ENCODE peak calls at places on chromosomes 4 and X, in four cellular contexts. P, V, K and S are unnamed samples.

GRCh38 chr4:2362286-2363055 is 56.0 kb downstream of the ZFYVE28 start:
- DNase-seq in V (no peak), K (no peak), P (no peak), S (peak; percentile 15)

GRCh38 chr4:10458190-10458589 is 964 bp upstream of the ZNF518B start:
- DNase-seq in P (no peak), V (no peak), K (no peak), S (no peak)

GRCh38 chrX:151000901-151001301 is 17.8 kb downstream of the HMGB3 start:
- DNase-seq in V (no peak), K (no peak), P (no peak), S (no peak)

GRCh38 chrX:14927391-14927790 is 54.2 kb downstream of the MOSPD2 start:
- DNase-seq in P (no peak), V (no peak), K (no peak), S (no peak)

GRCh38 chrX:145825896-145826295 is 8.3 kb downstream of the SLITRK2 start:
- DNase-seq in V (no peak), K (peak; percentile 8), P (peak; percentile 6), S (peak; percentile 43)

GRCh38 chrX:97070346-97070745 is 186.6 kb downstream of the RPA4 start:
- DNase-seq in P (no peak), K (no peak), V (no peak), S (no peak)

GRCh38 chr4:33386761-33387160 is 2666.6 kb downstream of the PCDH7 start:
- DNase-seq in K (no peak), P (no peak), V (no peak), S (no peak)

GRCh38 chr4:74583066-74583700 is 138.2 kb downstream of the AREG start:
- DNase-seq in P (no peak), V (no peak), K (no peak), S (no peak)

GRCh38 chr4:101989551-101989950 is 199.0 kb downstream of the BANK1 start:
- DNase-seq in V (no peak), K (no peak), P (no peak), S (no peak)

GRCh38 chr4:184649971-184650855 is 675 bp downstream of the PRIMPOL start:
- DNase-seq in V (no peak), K (peak; percentile 41), P (peak; percentile 61), S (peak; percentile 40)

GRCh38 chr4:57163530-57164459 is 53.6 kb upstream of the IGFBP7 start:
- DNase-seq in P (peak; percentile 79), V (peak; percentile 70), K (peak; percentile 43), S (peak; percentile 84)

GRCh38 chr4:187996502-187997177 is 1.1 kb downstream of the ZFP42 start:
- DNase-seq in V (no peak), K (no peak), P (no peak), S (no peak)

GRCh38 chr4:4667643-4668081 is 125.8 kb upstream of the STX18 start:
- DNase-seq in V (no peak), K (no peak), P (no peak), S (no peak)

GRCh38 chrX:2620576-2620975 is 70.5 kb upstream of the CD99 start:
- DNase-seq in K (no peak), P (no peak), V (no peak), S (no peak)

GRCh38 chr4:46506876-46507275 is 116.9 kb upstream of the GABRA2 start:
- DNase-seq in P (no peak), K (no peak), V (no peak), S (no peak)

GRCh38 chrX:44344194-44344593 is 722 bp upstream of the EFHC2 start:
- DNase-seq in P (no peak), V (no peak), K (no peak), S (no peak)

GRCh38 chrX:96619588-96619987 is 65.1 kb upstream of the DIAPH2 start:
- DNase-seq in P (no peak), V (no peak), K (no peak), S (no peak)

GRCh38 chr4:113049421-113050355 is at the start of gene ANK2:
- DNase-seq in K (peak; percentile 59), V (peak; percentile 30), P (no peak), S (peak; percentile 48)

GRCh38 chr4:102620697-102621497 is 119.7 kb downstream of the NFKB1 start:
- DNase-seq in V (peak; percentile 32), K (peak; percentile 77), P (peak; percentile 34), S (peak; percentile 6)

GRCh38 chr4:120018786-120019185 is 47.9 kb downstream of the MAD2L1 start:
- DNase-seq in K (no peak), V (no peak), P (no peak), S (no peak)

GRCh38 chr4:151014521-151015457 is at the start of gene LRBA:
- DNase-seq in P (peak; percentile 63), V (peak; percentile 45), K (peak; percentile 54), S (peak; percentile 48)

GRCh38 chrX:130402211-130402684 is 461 bp downstream of the RBMX2 start:
- DNase-seq in V (no peak), P (no peak), K (no peak), S (no peak)

GRCh38 chr4:47032405-47033106 is 1.2 kb downstream of the GABRB1 start:
- DNase-seq in P (no peak), K (no peak), V (peak; percentile 72), S (peak; percentile 84)

GRCh38 chrX:53479295-53479694 is 45.1 kb upstream of the HSD17B10 start:
- DNase-seq in V (no peak), K (no peak), P (no peak), S (no peak)

GRCh38 chrX:97401154-97401553 is 517.4 kb downstream of the RPA4 start:
- DNase-seq in P (no peak), V (no peak), K (no peak), S (no peak)

GRCh38 chr4:78534286-78534955 is 17.1 kb upstream of the ANXA3 start:
- DNase-seq in K (no peak), P (no peak), V (no peak), S (no peak)

GRCh38 chrX:39941332-39941920 is 156.3 kb downstream of the BCOR start:
- DNase-seq in K (no peak), V (no peak), P (peak; percentile 95), S (no peak)

GRCh38 chr4:165385124-165385523 is 6.3 kb downstream of the CPE start:
- DNase-seq in K (no peak), P (no peak), V (no peak), S (peak; percentile 26)

GRCh38 chr4:53431052-53431451 is 53.6 kb downstream of the FIP1L1 start:
- DNase-seq in P (no peak), V (no peak), K (no peak), S (no peak)

GRCh38 chr4:97576955-97577354 is 566.3 kb downstream of the STPG2 start:
- DNase-seq in K (no peak), P (no peak), V (no peak), S (no peak)

GRCh38 chr4:40763228-40763716 is 13.5 kb downstream of the NSUN7 start:
- DNase-seq in K (no peak), P (no peak), V (no peak), S (no peak)

GRCh38 chr4:176137626-176138025 is 57.8 kb downstream of the SPATA4 start:
- DNase-seq in K (no peak), P (no peak), V (no peak), S (no peak)

GRCh38 chrX:15815779-15816452 is 25.6 kb downstream of the ZRSR2 start:
- DNase-seq in V (peak; percentile 0), P (no peak), K (peak; percentile 8), S (peak; percentile 22)

GRCh38 chr4:157271166-157271869 is 50.8 kb downstream of the GRIA2 start:
- DNase-seq in V (no peak), K (no peak), P (no peak), S (no peak)

GRCh38 chr4:133152330-133152791 is 3.3 kb downstream of the PCDH10 start:
- DNase-seq in K (no peak), V (peak; percentile 53), P (no peak), S (no peak)

GRCh38 chr4:80878218-80878617 is 152.3 kb upstream of the BMP3 start:
- DNase-seq in P (no peak), V (no peak), K (no peak), S (no peak)

GRCh38 chr4:157072002-157072401 is 3.9 kb upstream of the GLRB start:
- DNase-seq in V (no peak), P (no peak), K (no peak), S (no peak)